ENCODE peak calls at places on chromosomes 1 and 21, in five cellular contexts. H is activated gamma-delta T cell treated with anti-CD3 and anti-CD28 coated beads, Interleukin-2, amount 50 U/mL, for 16 hours; F is neural crest cell; A is HFFc6; R is GM13977. G is an unnamed sample.

GRCh38 chr1:213014642-213015041 is 1.0 kb downstream of the ANGEL2 start:
- DNase-seq in H (no peak), F (no peak), A (no peak), R (no peak), G (peak)

GRCh38 chr21:24470852-24471251 is 1136.4 kb downstream of the MRPL39 start:
- DNase-seq in H (no peak), A (no peak), F (no peak), R (no peak), G (no peak)

GRCh38 chr21:29953072-29953471 is 13.3 kb upstream of the GRIK1 start:
- DNase-seq in F (no peak), R (no peak), H (no peak), A (no peak), G (peak)

GRCh38 chr1:32904797-32905196 is 3.6 kb upstream of the TMEM54 start:
- DNase-seq in F (no peak), R (no peak), H (no peak), A (no peak), G (no peak)

GRCh38 chr1:221439734-221440436 is 302.0 kb downstream of the DUSP10 start:
- DNase-seq in H (peak), A (peak), R (no peak), F (no peak), G (peak)

GRCh38 chr21:43818685-43819084 is 29.3 kb downstream of the RRP1 start:
- DNase-seq in R (no peak), F (no peak), A (no peak), H (no peak), G (no peak)

GRCh38 chr21:46424062-46424591 is 34.6 kb upstream of the DIP2A start:
- DNase-seq in H (no peak), R (no peak), F (no peak), A (no peak), G (no peak)

GRCh38 chr21:27739187-27739586 is 772.3 kb upstream of the ADAMTS5 start:
- DNase-seq in A (no peak), F (no peak), R (no peak), H (no peak), G (no peak)